ENCODE peak calls at places on chromosomes 2 and 18, in ten cellular contexts. V is ovary; I is bronchial epithelial cell; N is astrocyte of the spinal cord; A is hepatocyte; W is fibroblast of pulmonary artery; Z is neural crest cell; C is activated CD8-positive, alpha-beta T cell treated with anti-CD3 and anti-CD28 coated beads for 36 hours; S is CD8-positive, alpha-beta T cell; J is AG10803. G is an unnamed sample.

GRCh38 chr2:74291891-74292621 is 51.2 kb downstream of the SLC4A5 start:
- DNase-seq in S (no peak), I (no peak), J (no peak), N (peak), W (no peak), C (no peak), A (no peak), Z (no peak), V (no peak), G (no peak)

GRCh38 chr18:36828157-36828629 is 609 bp downstream of the TPGS2 start:
- DNase-seq in C (peak), J (peak), W (peak), V (peak), S (peak), Z (peak), A (peak), I (peak), N (peak), G (no peak)

GRCh38 chr2:136060401-136060940 is 57.5 kb downstream of the CXCR4 start:
- DNase-seq in J (no peak), C (no peak), V (no peak), Z (no peak), I (no peak), S (no peak), W (no peak), N (no peak), A (no peak), G (no peak)

GRCh38 chr2:72919414-72920316 is 2.3 kb downstream of the EMX1 start:
- DNase-seq in V (no peak), J (no peak), Z (no peak), N (no peak), I (no peak), W (no peak), C (no peak), S (peak), A (no peak), G (no peak)

GRCh38 chr2:10357193-10357592 is 54.5 kb downstream of the HPCAL1 start:
- DNase-seq in C (no peak), I (no peak), Z (no peak), V (no peak), J (no peak), W (no peak), A (no peak), S (no peak), N (no peak), G (no peak)

GRCh38 chr2:55148269-55148668 is 83.8 kb downstream of the CLHC1 start:
- DNase-seq in I (peak), A (no peak), Z (no peak), J (peak), W (peak), V (no peak), S (no peak), C (no peak), N (peak), G (no peak)

GRCh38 chr2:38190542-38191218 is 114.7 kb upstream of the CYP1B1 start:
- DNase-seq in V (no peak), W (peak), S (no peak), Z (no peak), N (peak), I (no peak), J (peak), C (no peak), A (no peak), G (no peak)

GRCh38 chr18:48796491-48797205 is 154.1 kb downstream of the SMAD7 start:
- DNase-seq in J (no peak), C (no peak), A (no peak), S (no peak), N (no peak), W (no peak), V (no peak), I (no peak), Z (no peak), G (no peak)

GRCh38 chr18:32446780-32447179 is 23.9 kb downstream of the GAREM1 start:
- DNase-seq in N (no peak), W (no peak), C (no peak), I (no peak), J (no peak), S (no peak), A (no peak), V (no peak), Z (no peak), G (no peak)

GRCh38 chr2:162114291-162114690 is 37.8 kb downstream of the GCG start:
- DNase-seq in S (no peak), I (no peak), Z (no peak), A (no peak), C (no peak), N (peak), V (no peak), J (no peak), W (peak), G (no peak)

GRCh38 chr2:8403871-8404270 is 278.0 kb upstream of the ID2 start:
- DNase-seq in V (no peak), W (no peak), N (no peak), S (no peak), C (no peak), J (no peak), A (peak), I (no peak), Z (no peak), G (no peak)

GRCh38 chr2:74188018-74188601 is 9.4 kb upstream of the MOB1A start:
- DNase-seq in C (no peak), A (peak), N (peak), S (no peak), Z (no peak), V (no peak), W (peak), J (peak), I (peak), G (no peak)

GRCh38 chr2:182895798-182896197 is 29.4 kb upstream of the FRZB start:
- DNase-seq in Z (no peak), N (no peak), A (no peak), J (no peak), V (no peak), W (no peak), S (no peak), C (no peak), I (no peak), G (no peak)

GRCh38 chr18:3152294-3152693 is 67.5 kb downstream of the MYOM1 start:
- DNase-seq in W (no peak), Z (no peak), N (no peak), S (no peak), V (no peak), C (no peak), J (no peak), I (no peak), A (no peak), G (no peak)

GRCh38 chr18:2917255-2918047 is 70.6 kb downstream of the EMILIN2 start:
- DNase-seq in N (no peak), W (no peak), Z (no peak), A (no peak), I (no peak), V (no peak), C (no peak), J (no peak), S (no peak), G (no peak)

GRCh38 chr2:212173771-212174510 is 364.7 kb downstream of the ERBB4 start:
- DNase-seq in N (no peak), I (peak), J (no peak), V (no peak), Z (no peak), A (no peak), W (no peak), C (no peak), S (no peak), G (no peak)

GRCh38 chr2:127526142-127526939 is at the start of gene IWS1:
- DNase-seq in I (peak), C (peak), S (peak), N (peak), J (peak), Z (peak), W (peak), V (peak), A (peak), G (peak)
- TF ChIP-seq CTCF in I (peak), C (peak), S (no peak), N (peak), J (no peak), Z (no peak), W (peak), V (peak), A (peak), G (no peak)

GRCh38 chr2:159558479-159558878 is 57.9 kb downstream of the BAZ2B start:
- DNase-seq in J (no peak), A (no peak), I (no peak), N (no peak), W (no peak), Z (no peak), S (no peak), V (no peak), C (no peak), G (no peak)

GRCh38 chr2:159562248-159562647 is 54.1 kb downstream of the BAZ2B start:
- DNase-seq in A (no peak), C (no peak), V (no peak), S (no peak), Z (no peak), I (peak), W (peak), N (peak), J (peak), G (no peak)

GRCh38 chr2:159564081-159564480 is 52.3 kb downstream of the BAZ2B start:
- DNase-seq in V (no peak), J (peak), W (no peak), A (no peak), I (no peak), N (no peak), Z (no peak), C (no peak), S (no peak), G (no peak)

GRCh38 chr2:159559034-159559433 is 57.3 kb downstream of the BAZ2B start:
- DNase-seq in A (no peak), C (no peak), N (no peak), Z (no peak), S (no peak), W (no peak), J (no peak), I (no peak), V (no peak), G (no peak)

GRCh38 chr2:159561242-159561641 is 55.1 kb downstream of the BAZ2B start:
- DNase-seq in C (no peak), A (no peak), W (no peak), J (no peak), V (no peak), N (no peak), I (no peak), S (no peak), Z (no peak), G (no peak)
- TF ChIP-seq CTCF in C (no peak), A (no peak), W (no peak), J (no peak), V (no peak), N (no peak), I (no peak), S (no peak), Z (no peak), G (no peak)

DNA sequence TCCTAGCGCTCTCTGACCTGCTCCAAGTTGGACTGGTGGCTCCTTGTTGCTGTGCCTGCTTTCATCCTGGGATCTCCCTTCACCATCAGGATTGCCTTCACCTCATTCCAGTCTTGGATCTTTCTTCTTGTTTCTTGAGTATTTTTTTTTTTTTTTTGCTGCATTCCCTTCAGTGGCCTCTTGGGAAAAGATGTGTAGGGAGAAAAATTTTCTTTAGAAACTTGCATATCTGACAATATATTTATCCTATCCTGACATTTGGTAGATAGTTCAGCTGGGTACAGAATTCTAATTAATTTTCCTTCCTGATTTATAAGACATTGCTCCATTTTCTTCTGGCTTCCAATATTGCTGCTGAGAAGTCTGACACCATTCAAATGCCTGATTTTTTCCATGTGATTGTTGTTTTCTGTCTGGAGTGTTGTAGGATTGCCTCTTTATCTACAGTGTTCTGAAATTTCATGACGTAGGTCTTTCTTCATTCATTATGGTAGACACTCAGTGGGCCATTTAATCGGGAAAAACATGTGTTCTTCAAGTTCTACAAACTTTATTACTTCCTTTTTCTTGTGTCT is 23.0 kb upstream of the IL1A start:
- DNase-seq in N (no peak), S (no peak), J (no peak), V (no peak), C (no peak), I (no peak), W (no peak), Z (no peak), A (no peak), G (no peak)
- TF ChIP-seq CTCF in N (no peak), S (no peak), J (no peak), V (no peak), C (no peak), I (no peak), W (peak), Z (peak), A (no peak), G (no peak)

GRCh38 chr18:76256897-76257500 is 238.0 kb downstream of the ZNF516 start:
- DNase-seq in N (peak), A (peak), W (peak), C (peak), I (peak), S (no peak), Z (no peak), J (peak), V (peak), G (peak)
- TF ChIP-seq CTCF in N (peak), A (peak), W (peak), C (peak), I (peak), S (no peak), Z (peak), J (peak), V (peak), G (peak)

G was measured in BE2C.